ENCODE peak calls at places on chromosomes 11 and 22, in seven cellular contexts. K is Calu3, Y is fibroblast of lung, D is ascending aorta, S is upper lobe of right lung, P is OCI-LY7, M is tibial nerve. T is an unnamed sample.

GRCh38 chr22:20955548-20955947 is 11.5 kb upstream of the AIFM3 start:
- DNase-seq in M (no peak), Y (no peak), S (no peak), D (no peak), P (no peak), K (no peak), T (no peak)

GRCh38 chr11:69657456-69657910 is 16.5 kb downstream of the CCND1 start:
- DNase-seq in D (no peak), K (no peak), P (no peak), M (no peak), Y (no peak), S (peak), T (no peak)

GRCh38 chr11:63274776-63275175 is 31.4 kb upstream of the SLC22A25 start:
- DNase-seq in K (no peak), D (no peak), S (no peak), M (no peak), Y (no peak), P (no peak), T (no peak)

GRCh38 chr11:37748641-37749040 is 1150.6 kb upstream of the RAG2 start:
- DNase-seq in M (no peak), P (no peak), D (no peak), Y (peak), S (no peak), K (no peak), T (no peak)

GRCh38 chr11:65556470-65557279 is 1.5 kb downstream of the LTBP3 start:
- DNase-seq in M (no peak), S (no peak), K (no peak), D (no peak), Y (no peak), P (no peak), T (no peak)

GRCh38 chr11:112369916-112370315 is 109.3 kb upstream of the PLET1 start:
- DNase-seq in D (no peak), M (no peak), Y (no peak), S (no peak), P (no peak), K (no peak), T (no peak)

GRCh38 chr11:79940165-79940564 is 499.3 kb upstream of the TENM4 start:
- DNase-seq in M (no peak), Y (peak), P (no peak), K (no peak), D (no peak), S (no peak), T (no peak)

GRCh38 chr11:68818181-68818580 is 23.5 kb downstream of the CPT1A start:
- DNase-seq in S (no peak), D (no peak), Y (no peak), M (no peak), K (no peak), P (no peak), T (no peak)

GRCh38 chr11:47248664-47249377 is at the start of gene ACP2:
- DNase-seq in Y (peak), D (peak), P (peak), K (peak), M (peak), S (peak), T (peak)
- TF ChIP-seq CTCF in Y (peak), D (peak), P (peak), K (no peak), M (no peak), S (peak), T (no peak)

GRCh38 chr11:128884703-128885338 is 6.3 kb upstream of the KCNJ5 start:
- DNase-seq in S (no peak), Y (peak), D (no peak), K (peak), M (peak), P (peak), T (peak)

GRCh38 chr11:128884054-128884453 is 7.1 kb upstream of the KCNJ5 start:
- DNase-seq in P (no peak), K (no peak), D (no peak), Y (no peak), S (no peak), M (no peak), T (no peak)

GRCh38 chr11:128889657-128890213 is 1.4 kb upstream of the KCNJ5 start:
- DNase-seq in D (no peak), Y (no peak), P (no peak), S (no peak), K (no peak), M (no peak), T (no peak)

GRCh38 chr11:128888034-128888985 is 2.8 kb upstream of the KCNJ5 start:
- DNase-seq in P (no peak), S (no peak), Y (no peak), M (no peak), D (no peak), K (no peak), T (no peak)

GRCh38 chr11:128886401-128887119 is 4.6 kb upstream of the KCNJ5 start:
- DNase-seq in M (no peak), Y (no peak), K (peak), P (peak), D (no peak), S (no peak), T (no peak)
- TF ChIP-seq CTCF in M (no peak), Y (no peak), K (no peak), P (peak), D (no peak), S (no peak), T (no peak)

GRCh38 chr11:75717608-75718403 is at the start of gene MOGAT2:
- DNase-seq in M (no peak), P (no peak), S (no peak), Y (no peak), K (no peak), D (no peak), T (no peak)

GRCh38 chr11:75719089-75719638 is 1.5 kb downstream of the MOGAT2 start:
- DNase-seq in S (no peak), K (no peak), P (no peak), Y (no peak), M (no peak), D (no peak), T (no peak)

GRCh38 chr11:75716659-75717058 is 979 bp upstream of the MOGAT2 start:
- DNase-seq in M (no peak), S (no peak), Y (no peak), K (no peak), D (no peak), P (no peak), T (no peak)

GRCh38 chr11:75719639-75720239 is 2.1 kb downstream of the MOGAT2 start:
- DNase-seq in K (no peak), M (no peak), P (no peak), Y (no peak), D (no peak), S (no peak), T (no peak)

GRCh38 chr11:75718406-75719088 is 909 bp downstream of the MOGAT2 start:
- DNase-seq in D (no peak), K (no peak), Y (no peak), S (no peak), M (no peak), P (no peak), T (no peak)
- TF ChIP-seq CTCF in D (no peak), K (no peak), Y (no peak), S (no peak), M (no peak), P (no peak), T (no peak)

GRCh38 chr22:49432211-49432905 is 395.3 kb downstream of the BRD1 start:
- DNase-seq in K (no peak), P (no peak), M (no peak), D (no peak), Y (no peak), S (no peak), T (no peak)

GRCh38 chr22:49435596-49435995 is 392.1 kb downstream of the BRD1 start:
- DNase-seq in S (no peak), K (no peak), P (no peak), D (no peak), M (no peak), Y (no peak), T (no peak)

GRCh38 chr22:49433044-49433443 is 394.6 kb downstream of the BRD1 start:
- DNase-seq in K (no peak), Y (no peak), S (no peak), M (no peak), P (no peak), D (no peak), T (no peak)

GRCh38 chr22:49436056-49436455 is 391.6 kb downstream of the BRD1 start:
- DNase-seq in P (no peak), M (no peak), Y (no peak), S (no peak), K (no peak), D (no peak), T (no peak)

DNA sequence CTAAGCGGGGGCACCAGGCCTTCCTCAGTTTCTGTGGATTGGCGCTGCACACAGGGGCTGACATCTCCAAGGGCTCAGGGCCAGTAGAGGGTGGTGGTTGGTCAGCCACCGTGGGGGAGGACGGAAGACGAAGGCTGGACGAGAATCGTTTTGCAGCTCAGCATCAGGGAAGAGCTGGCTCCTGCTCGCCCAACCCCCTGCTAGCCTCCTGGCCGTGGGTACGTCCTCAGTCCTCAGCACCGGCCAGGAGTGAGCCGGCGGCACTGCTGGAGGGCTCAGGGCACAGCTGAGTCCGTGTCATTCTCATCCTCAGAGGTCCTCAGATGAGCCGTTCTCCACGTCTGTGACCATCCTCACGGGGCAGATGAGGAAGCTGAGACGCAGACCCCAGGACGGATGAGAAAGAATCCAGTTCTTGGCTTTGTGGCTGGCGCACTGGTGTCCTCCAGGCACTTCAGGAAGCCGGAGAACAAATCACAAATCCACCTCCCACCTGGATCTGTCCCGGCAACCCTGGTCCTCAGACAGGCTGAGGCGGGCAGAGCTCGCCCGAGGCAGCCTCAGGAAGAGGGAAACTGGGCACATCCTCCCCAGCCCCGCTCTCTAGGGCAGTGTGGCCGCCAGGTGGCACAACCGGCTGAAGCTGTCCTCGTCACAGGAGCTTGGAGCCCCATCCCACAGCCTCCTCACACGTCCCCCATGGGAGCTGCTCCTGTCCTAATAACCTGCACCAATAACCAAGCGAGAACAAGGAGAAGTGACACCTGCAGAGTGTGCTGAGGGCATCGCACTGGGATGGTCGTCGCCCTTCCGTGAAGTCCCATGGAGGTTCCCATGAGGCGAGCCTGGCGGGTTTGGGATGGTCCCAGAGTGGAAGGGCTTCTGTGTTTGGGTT is 393.7 kb downstream of the BRD1 start:
- DNase-seq in D (no peak), Y (no peak), P (peak), S (no peak), M (no peak), K (peak), T (no peak)
- TF ChIP-seq CTCF in D (no peak), Y (no peak), P (peak), S (no peak), M (no peak), K (peak), T (no peak)

DNA sequence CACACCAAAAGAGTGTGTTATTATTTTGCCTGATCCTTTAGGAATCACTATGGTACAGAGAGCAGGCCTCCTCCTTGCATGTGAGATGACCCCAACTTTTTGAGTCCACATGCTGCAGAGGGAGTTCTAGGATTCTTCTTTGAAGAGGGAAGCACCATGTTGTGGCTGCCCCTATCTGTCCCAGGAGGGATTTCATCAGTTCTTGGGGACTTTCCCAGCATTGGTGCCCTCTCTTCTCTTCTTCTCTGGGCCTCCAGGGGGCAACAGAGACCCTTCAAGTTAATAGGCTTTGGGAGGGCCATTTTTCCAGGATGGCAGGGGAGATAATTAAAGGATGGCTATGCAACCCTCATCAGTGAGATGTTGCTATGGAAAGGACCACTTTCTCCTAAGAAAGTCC is 3.6 kb downstream of the MMP1 start:
- DNase-seq in P (peak), K (peak), D (no peak), M (no peak), S (no peak), Y (peak), T (no peak)
- TF ChIP-seq CTCF in P (peak), K (peak), D (no peak), M (no peak), S (peak), Y (peak), T (peak)

DNA sequence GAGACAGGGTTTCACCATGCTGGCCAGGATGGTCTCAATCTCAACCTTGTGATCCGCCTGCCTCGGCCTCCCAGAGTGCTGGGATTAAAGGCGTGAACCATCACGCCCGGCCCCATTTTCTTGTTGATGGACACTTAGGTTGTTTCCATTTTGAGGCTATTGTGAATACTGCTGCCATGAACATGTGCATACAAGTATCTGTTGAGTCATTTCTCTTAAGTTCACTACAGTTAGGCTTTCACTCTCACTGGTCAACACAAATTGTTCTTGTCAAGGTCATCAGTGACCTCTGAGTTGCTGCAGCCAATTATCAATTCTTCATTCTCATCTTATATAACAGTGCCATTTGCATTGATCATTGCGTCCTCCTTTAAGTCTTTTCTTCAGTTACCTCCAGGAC is 13.0 kb upstream of the ZBTB44 start:
- DNase-seq in S (no peak), M (no peak), K (no peak), Y (no peak), D (no peak), P (no peak), T (no peak)
- TF ChIP-seq CTCF in S (no peak), M (no peak), K (no peak), Y (no peak), D (no peak), P (no peak), T (no peak)

DNA sequence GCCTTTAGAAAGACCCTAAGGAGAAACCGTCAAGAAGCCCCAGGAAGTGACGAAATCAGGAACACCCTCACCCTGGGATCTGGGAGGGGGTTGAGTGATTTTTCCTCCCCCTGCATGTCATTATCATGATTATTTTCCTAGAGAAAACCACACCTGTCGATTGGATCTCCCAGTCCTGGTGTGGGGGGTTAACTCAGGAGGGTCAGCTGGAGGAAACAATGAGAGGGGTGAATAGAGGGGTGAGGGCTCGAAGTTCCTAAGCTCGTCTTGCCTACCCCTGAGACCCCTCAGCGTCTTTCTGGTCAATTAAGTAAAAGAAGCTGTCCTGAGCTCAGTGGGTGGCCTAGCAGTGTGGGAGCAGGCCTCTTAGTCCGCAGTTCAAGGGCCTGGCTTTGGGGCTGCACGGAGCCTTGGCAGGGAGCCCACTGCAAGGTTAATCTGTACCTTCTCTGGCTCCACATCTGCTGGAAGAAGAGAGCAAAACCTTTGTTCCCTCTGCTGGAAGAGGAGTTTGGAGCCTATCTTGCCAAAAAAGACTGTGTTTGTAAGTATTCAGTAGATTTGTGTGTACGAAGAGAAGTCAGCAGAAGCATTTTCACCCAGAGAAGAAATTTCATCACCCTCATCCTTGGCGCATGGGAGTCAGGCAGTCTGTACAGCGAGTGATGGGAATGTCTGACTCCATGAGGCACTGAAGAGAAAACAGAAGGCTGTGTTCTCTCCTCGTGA is 34.2 kb upstream of the FTH1 start:
- DNase-seq in S (peak), D (no peak), P (no peak), K (peak), M (peak), Y (no peak), T (no peak)
- TF ChIP-seq CTCF in S (no peak), D (no peak), P (no peak), K (no peak), M (no peak), Y (no peak), T (no peak)

T was measured in mesothelial cell of epicardium.